ENCODE peak calls at places on chromosome X, in seven cellular contexts. A is A549; O is T-helper 2 cell; K is stimulated activated naive CD4-positive, alpha-beta T cell treated with Interleukin-2 at 50 U/mL for 16 hours; N is iPS-NIHi11; Q is WTC11; R is astrocyte of the spinal cord. L is an unnamed sample.
A peak's percentile ranks its signal among the peaks of the same experiment; 100 is the strongest.

GRCh38 chrX:153533041-153533565 is 15.7 kb downstream of the ATP2B3 start:
- DNase-seq in O (no peak), N (no peak), K (no peak), R (no peak), Q (no peak), A (no peak), L (no peak)

GRCh38 chrX:129108936-129109335 is 414.4 kb downstream of the SMARCA1 start:
- DNase-seq in R (no peak), K (no peak), A (no peak), Q (no peak), N (no peak), O (no peak), L (no peak)

GRCh38 chrX:69309074-69309792 is 144.0 kb upstream of the PJA1 start:
- DNase-seq in A (no peak), K (no peak), N (no peak), O (no peak), R (no peak), Q (no peak), L (no peak)

GRCh38 chrX:132226169-132226568 is 6.9 kb upstream of the RAP2C start:
- DNase-seq in K (no peak), Q (no peak), A (no peak), R (no peak), N (no peak), O (no peak), L (no peak)

GRCh38 chrX:153206425-153207046 is 27.5 kb downstream of the MAGEA1 start:
- DNase-seq in Q (no peak), A (no peak), K (no peak), O (no peak), R (no peak), N (no peak), L (no peak)

GRCh38 chrX:86047174-86047991 is at the start of gene CHM:
- DNase-seq in K (no peak), N (peak; percentile 66), A (peak; percentile 75), O (peak; percentile 9), Q (peak; percentile 21), R (peak; percentile 89), L (peak; percentile 56)

GRCh38 chrX:108312938-108313337 is 125.3 kb downstream of the COL4A6 start:
- DNase-seq in Q (peak; percentile 11), K (no peak), R (peak; percentile 62), N (peak; percentile 62), A (peak; percentile 20), O (no peak), L (peak; percentile 29)

GRCh38 chrX:11427082-11428033 is 134.1 kb downstream of the AMELX start:
- DNase-seq in O (no peak), Q (peak; percentile 40), A (no peak), R (no peak), K (no peak), N (no peak), L (peak; percentile 53)

GRCh38 chrX:120308959-120309872 is 2.0 kb downstream of the TMEM255A start:
- DNase-seq in K (peak; percentile 60), O (peak; percentile 33), N (peak; percentile 44), A (peak; percentile 36), Q (peak; percentile 67), R (peak; percentile 54), L (peak; percentile 45)

GRCh38 chrX:74420194-74421035 is 878 bp upstream of the SLC16A2 start:
- DNase-seq in K (no peak), O (no peak), A (peak; percentile 60), R (peak; percentile 58), N (peak; percentile 63), Q (peak; percentile 74), L (peak; percentile 78)

GRCh38 chrX:71666240-71667223 is 814 bp upstream of the LOC101059915 start:
- DNase-seq in R (no peak), O (no peak), N (no peak), Q (no peak), A (no peak), K (no peak), L (no peak)

GRCh38 chrX:73877687-73878086 is 314.7 kb downstream of the CHIC1 start:
- DNase-seq in O (no peak), N (peak; percentile 11), K (no peak), A (no peak), Q (no peak), R (no peak), L (no peak)

GRCh38 chrX:44675364-44676024 is 132.8 kb upstream of the FUNDC1 start:
- DNase-seq in Q (no peak), K (no peak), N (no peak), R (peak; percentile 84), O (no peak), A (peak; percentile 26), L (peak; percentile 47)

GRCh38 chrX:119643696-119644095 is 37.5 kb upstream of the NKRF start:
- DNase-seq in N (no peak), Q (no peak), O (no peak), K (no peak), A (no peak), R (no peak), L (no peak)

GRCh38 chrX:9148626-9149385 is 114.9 kb upstream of the FAM9B start:
- DNase-seq in O (no peak), Q (peak; percentile 18), A (no peak), N (peak; percentile 14), R (peak; percentile 72), K (no peak), L (no peak)

GRCh38 chrX:23802431-23802830 is 19.5 kb downstream of the SAT1 start:
- DNase-seq in K (no peak), Q (no peak), R (no peak), A (no peak), N (no peak), O (no peak), L (no peak)

GRCh38 chrX:46676399-46677351 is 82.2 kb downstream of the SLC9A7 start:
- DNase-seq in N (no peak), O (no peak), A (no peak), Q (no peak), R (no peak), K (no peak), L (no peak)

GRCh38 chrX:137194164-137194563 is 160.4 kb upstream of the GPR101 start:
- DNase-seq in A (peak; percentile 5), N (peak; percentile 33), Q (peak; percentile 24), R (peak; percentile 27), K (no peak), O (no peak), L (no peak)

GRCh38 chrX:46257451-46257879 is 287.8 kb downstream of the ZNF674 start:
- DNase-seq in A (no peak), O (no peak), Q (no peak), K (no peak), R (no peak), N (no peak), L (no peak)

GRCh38 chrX:38192007-38192625 is 28.6 kb downstream of the SRPX start:
- DNase-seq in K (peak; percentile 0), Q (peak; percentile 17), R (no peak), N (peak; percentile 4), A (no peak), O (no peak), L (no peak)

GRCh38 chrX:71909956-71910355 is 689 bp upstream of the NHSL2 start:
- DNase-seq in N (peak; percentile 37), O (no peak), K (no peak), A (no peak), Q (peak; percentile 56), R (no peak), L (peak; percentile 50)

GRCh38 chrX:103800318-103800717 is 23.7 kb downstream of the PLP1 start:
- DNase-seq in O (no peak), Q (no peak), N (no peak), R (no peak), A (no peak), K (no peak), L (no peak)

GRCh38 chrX:41734530-41734929 is 10.5 kb downstream of the GPR82 start:
- DNase-seq in K (no peak), A (peak; percentile 15), R (no peak), N (peak; percentile 2), Q (no peak), O (no peak), L (no peak)

GRCh38 chrX:68833448-68833805 is 4.6 kb downstream of the EFNB1 start:
- DNase-seq in Q (no peak), A (no peak), K (no peak), O (no peak), N (no peak), R (no peak), L (no peak)

GRCh38 chrX:1493317-1493856 is 40.7 kb upstream of the ASMTL start:
- DNase-seq in K (no peak), Q (no peak), R (no peak), O (no peak), A (no peak), N (no peak), L (no peak)

GRCh38 chrX:103440621-103441020 is 64.3 kb downstream of the BEX3 start:
- DNase-seq in Q (no peak), O (no peak), A (no peak), K (no peak), N (no peak), R (no peak), L (no peak)

GRCh38 chrX:42237956-42238355 is 314.6 kb upstream of the CASK start:
- DNase-seq in Q (no peak), R (peak; percentile 6), A (no peak), N (no peak), O (no peak), K (no peak), L (no peak)

GRCh38 chrX:123740006-123740405 is 7.2 kb upstream of the THOC2 start:
- DNase-seq in R (no peak), K (no peak), O (no peak), A (peak; percentile 11), Q (no peak), N (peak; percentile 9), L (no peak)

GRCh38 chrX:67692246-67692645 is 148.4 kb downstream of the AR start:
- DNase-seq in R (peak; percentile 59), N (no peak), A (no peak), O (no peak), Q (no peak), K (no peak), L (no peak)

GRCh38 chrX:24396236-24396929 is 35.9 kb downstream of the SUPT20HL1 start:
- DNase-seq in O (no peak), Q (no peak), K (no peak), A (no peak), N (no peak), R (peak; percentile 80), L (no peak)

GRCh38 chrX:38975368-38975767 is 174.1 kb downstream of the MID1IP1 start:
- DNase-seq in N (no peak), R (no peak), A (no peak), Q (no peak), K (no peak), O (no peak), L (no peak)

GRCh38 chrX:53471346-53471745 is 37.2 kb upstream of the HSD17B10 start:
- DNase-seq in N (no peak), O (no peak), Q (no peak), K (no peak), A (no peak), R (no peak), L (no peak)

GRCh38 chrX:119880552-119881437 is 9.2 kb downstream of the NDUFA1 start:
- DNase-seq in O (no peak), Q (no peak), N (peak; percentile 38), K (no peak), A (peak; percentile 59), R (peak; percentile 51), L (no peak)

GRCh38 chrX:95629737-95630136 is 1054.9 kb upstream of the DIAPH2 start:
- DNase-seq in O (no peak), N (no peak), R (peak; percentile 3), A (no peak), K (no peak), Q (no peak), L (no peak)

GRCh38 chrX:137166591-137166990 is 132.8 kb upstream of the GPR101 start:
- DNase-seq in A (no peak), O (no peak), N (peak; percentile 39), R (no peak), Q (peak; percentile 53), K (no peak), L (no peak)

L was measured in left cardiac atrium.